ENCODE peak calls at places on chromosomes 5 and 9, in four cellular contexts. H is GM23248, X is neural progenitor cell, G is SK-N-SH. I is an unnamed sample.

GRCh38 chr5:133353741-133354140 is 258.6 kb downstream of the FSTL4 start:
- DNase-seq in H (no peak), X (peak; percentile 83), G (no peak), I (no peak)

GRCh38 chr5:63603001-63603400 is 359.2 kb downstream of the HTR1A start:
- DNase-seq in H (no peak), X (no peak), G (no peak), I (no peak)

GRCh38 chr9:128394404-128395168 is 23.4 kb downstream of the URM1 start:
- DNase-seq in H (no peak), X (peak; percentile 34), G (no peak), I (peak; percentile 80)

GRCh38 chr9:121686930-121687541 is 35.6 kb downstream of the DAB2IP start:
- DNase-seq in H (peak; percentile 78), X (peak; percentile 74), G (peak; percentile 85), I (peak; percentile 99)

GRCh38 chr5:77012601-77013000 is 17.6 kb upstream of the AGGF1 start:
- DNase-seq in H (peak; percentile 8), X (no peak), G (no peak), I (no peak)

GRCh38 chr5:34497031-34497808 is 158.9 kb upstream of the RAI14 start:
- DNase-seq in H (peak; percentile 18), X (no peak), G (no peak), I (peak; percentile 72)

GRCh38 chr9:126832440-126832839 is 27.6 kb downstream of the ZBTB43 start:
- DNase-seq in H (no peak), X (no peak), G (no peak), I (no peak)

GRCh38 chr9:112360047-112360804 is 19.7 kb upstream of the HSDL2 start:
- DNase-seq in H (peak; percentile 78), X (no peak), G (no peak), I (peak; percentile 72)

GRCh38 chr5:55918097-55919035 is 67.2 kb downstream of the IL31RA start:
- DNase-seq in H (no peak), X (no peak), G (no peak), I (no peak)

GRCh38 chr5:31731016-31731415 is 92.1 kb downstream of the PDZD2 start:
- DNase-seq in H (no peak), X (no peak), G (no peak), I (no peak)

GRCh38 chr5:173268750-173269580 is 34.0 kb upstream of the NKX2-5 start:
- DNase-seq in H (no peak), X (no peak), G (no peak), I (no peak)

GRCh38 chr5:180669661-180670060 is 20.3 kb upstream of the FLT4 start:
- DNase-seq in H (no peak), X (no peak), G (no peak), I (peak; percentile 43)
- H3K4me2 ChIP-seq in H (no peak overlapping the region), X (no peak overlapping the region), G (no peak overlapping the region), I (no peak overlapping the region)

DNA sequence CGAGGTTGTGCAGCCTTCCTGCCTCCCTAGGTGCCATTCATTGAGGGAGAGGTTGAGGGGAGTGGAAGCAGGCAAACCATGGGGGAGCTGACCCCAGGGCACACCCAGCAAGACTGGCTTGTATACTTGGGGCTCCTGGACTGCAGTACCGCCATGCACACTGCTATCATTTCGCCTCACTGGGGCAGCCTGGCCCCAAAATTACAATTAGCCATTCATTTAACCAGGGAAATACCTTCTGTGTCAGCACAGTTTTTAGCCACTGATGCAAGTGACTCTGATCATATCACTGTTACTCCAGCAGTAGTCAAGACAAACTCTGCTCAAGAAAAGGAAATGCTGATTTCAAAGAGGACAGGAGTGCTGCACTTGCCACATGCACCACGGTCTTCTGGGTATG is 109.7 kb downstream of the TRIO start:
- DNase-seq in H (no peak), X (no peak), G (no peak), I (no peak)
- H4K20me1 ChIP-seq in H (peaks cover 13% of the 10 kb centered on the region), X (peaks cover 65% of the 10 kb centered on the region), G (peaks cover 87% of the 10 kb centered on the region), I (peaks cover 57% of the 10 kb centered on the region)

GRCh38 chr5:94066437-94067207 is 325.2 kb upstream of the POU5F2 start:
- DNase-seq in H (no peak), X (no peak), G (no peak), I (no peak)

GRCh38 chr5:94064025-94064424 is 322.6 kb upstream of the POU5F2 start:
- DNase-seq in H (no peak), X (no peak), G (no peak), I (no peak)
- H3K9me3 ChIP-seq in H (peaks cover 8% of the 10 kb centered on the region), X (peaks cover 9% of the 10 kb centered on the region), G (peaks cover 21% of the 10 kb centered on the region), I (no peaks in the 10 kb centered on the region)

DNA sequence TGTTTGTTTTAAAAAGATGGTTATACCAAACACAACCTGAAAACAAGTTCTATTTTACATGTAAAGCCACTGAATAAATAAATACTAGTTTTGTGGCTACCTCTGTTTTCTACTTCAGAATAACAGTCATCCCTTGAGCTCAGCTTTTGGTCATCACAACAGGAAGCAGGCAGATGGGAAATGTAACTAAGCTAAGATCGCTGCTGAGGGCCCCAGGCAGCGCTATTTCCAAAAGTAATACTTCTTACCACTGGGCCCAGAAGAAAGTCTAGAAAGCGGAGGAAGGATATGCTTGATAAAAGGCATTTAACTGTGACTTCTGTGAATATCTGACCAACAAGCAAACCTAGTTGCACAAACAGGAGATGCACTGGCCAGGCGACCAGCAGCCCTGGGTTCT is 61.4 kb downstream of the SERINC5 start:
- DNase-seq in H (no peak), X (no peak), G (no peak), I (no peak)
- H3K4me2 ChIP-seq in H (no peak overlapping the region), X (peak overlapping the region; percentile 70), G (no peak overlapping the region), I (no peak overlapping the region)

GRCh38 chr5:177351392-177352329 is at the start of gene LMAN2:
- DNase-seq in H (peak; percentile 98), X (peak; percentile 96), G (peak; percentile 95), I (peak; percentile 99)

GRCh38 chr5:177350776-177351391 is 584 bp downstream of the LMAN2 start:
- DNase-seq in H (peak; percentile 35), X (no peak), G (no peak), I (peak; percentile 52)

GRCh38 chr5:177347699-177348098 is 3.8 kb downstream of the LMAN2 start:
- DNase-seq in H (no peak), X (no peak), G (no peak), I (no peak)

GRCh38 chr5:177349762-177350161 is 1.7 kb downstream of the LMAN2 start:
- DNase-seq in H (no peak), X (no peak), G (no peak), I (peak; percentile 39)

DNA sequence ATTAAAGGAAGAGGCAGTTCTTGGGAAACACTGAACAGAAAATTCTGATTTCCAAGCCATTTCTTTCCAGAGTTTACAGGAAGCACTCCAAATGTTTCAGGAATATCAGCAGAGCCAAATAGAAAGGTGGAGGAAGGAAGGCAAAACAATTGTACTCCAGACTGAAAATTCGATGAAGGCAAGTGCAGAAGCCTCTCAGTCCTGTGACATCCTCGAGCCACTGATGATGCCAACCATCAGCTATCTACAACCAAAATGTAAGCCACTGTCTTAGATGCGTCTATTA is 2.2 kb downstream of the LMAN2 start:
- DNase-seq in H (no peak), X (no peak), G (no peak), I (no peak)
- H4K20me1 ChIP-seq in H (no peaks in the 10 kb centered on the region), X (peaks cover 16% of the 10 kb centered on the region), G (peaks cover 12% of the 10 kb centered on the region), I (peaks cover 10% of the 10 kb centered on the region)

GRCh38 chr5:150589791-150590601 is 50.5 kb upstream of the SYNPO start:
- DNase-seq in H (peak; percentile 57), X (peak; percentile 64), G (peak; percentile 58), I (no peak)
- H3K9me3 ChIP-seq in H (no peaks in the 10 kb centered on the region), X (no peaks in the 10 kb centered on the region), G (no peaks in the 10 kb centered on the region), I (no peaks in the 10 kb centered on the region)

GRCh38 chr9:2824054-2824453 is 19.8 kb downstream of the PUM3 start:
- DNase-seq in H (no peak), X (no peak), G (no peak), I (no peak)
- H3K4me2 ChIP-seq in H (no peak overlapping the region), X (no peak overlapping the region), G (no peak overlapping the region), I (no peak overlapping the region)

DNA sequence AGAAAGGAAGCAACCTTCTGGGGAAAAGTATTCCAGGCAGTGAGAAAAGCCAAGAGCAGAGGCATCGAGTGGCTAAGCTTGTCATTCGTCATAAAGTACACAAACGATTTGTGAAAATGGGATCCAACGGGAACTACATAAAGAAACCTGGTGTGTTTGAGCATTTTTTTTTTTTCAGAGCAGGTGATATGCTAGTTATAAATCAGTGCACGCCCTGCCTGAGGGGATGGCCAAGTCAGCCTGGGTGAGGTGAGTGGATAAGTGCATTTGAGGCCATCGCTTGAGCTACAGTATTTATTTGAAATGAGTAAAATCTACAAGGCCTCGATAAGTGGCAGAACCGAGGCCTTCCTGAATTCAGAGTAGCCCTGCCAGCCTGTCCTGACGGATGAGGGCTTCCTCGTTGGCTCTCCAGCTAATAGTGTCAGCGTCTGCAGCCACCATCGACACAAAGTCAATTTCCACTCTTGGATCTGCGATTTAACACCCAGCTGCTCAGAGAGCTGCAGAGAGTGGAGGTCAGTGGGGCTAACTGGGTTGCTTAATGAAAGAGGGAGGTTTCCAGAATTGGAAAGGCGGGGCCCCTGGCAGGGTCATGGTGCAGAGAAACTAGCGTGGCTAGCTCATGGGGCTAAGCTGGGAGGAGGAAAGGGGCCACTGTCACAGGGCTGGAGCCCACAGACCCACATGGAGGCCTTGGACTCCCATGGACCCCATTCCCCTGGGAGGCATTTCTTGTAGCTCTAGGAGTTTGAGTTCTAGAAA is 27.3 kb downstream of the PPARGC1B start:
- DNase-seq in H (no peak), X (no peak), G (no peak), I (no peak)
- H4K20me1 ChIP-seq in H (no peaks in the 10 kb centered on the region), X (no peaks in the 10 kb centered on the region), G (no peaks in the 10 kb centered on the region), I (no peaks in the 10 kb centered on the region)

GRCh38 chr9:33081128-33081851 is 4.8 kb upstream of the SMU1 start:
- DNase-seq in H (peak; percentile 85), X (peak; percentile 85), G (peak; percentile 86), I (peak; percentile 84)

GRCh38 chr9:33080534-33080933 is 4.1 kb upstream of the SMU1 start:
- DNase-seq in H (peak; percentile 16), X (no peak), G (no peak), I (no peak)

GRCh38 chr9:33076360-33077004 is at the start of gene SMU1:
- DNase-seq in H (peak; percentile 99), X (peak; percentile 98), G (peak; percentile 96), I (peak; percentile 97)

GRCh38 chr9:33082538-33083326 is 6.3 kb upstream of the SMU1 start:
- DNase-seq in H (no peak), X (no peak), G (no peak), I (no peak)

DNA sequence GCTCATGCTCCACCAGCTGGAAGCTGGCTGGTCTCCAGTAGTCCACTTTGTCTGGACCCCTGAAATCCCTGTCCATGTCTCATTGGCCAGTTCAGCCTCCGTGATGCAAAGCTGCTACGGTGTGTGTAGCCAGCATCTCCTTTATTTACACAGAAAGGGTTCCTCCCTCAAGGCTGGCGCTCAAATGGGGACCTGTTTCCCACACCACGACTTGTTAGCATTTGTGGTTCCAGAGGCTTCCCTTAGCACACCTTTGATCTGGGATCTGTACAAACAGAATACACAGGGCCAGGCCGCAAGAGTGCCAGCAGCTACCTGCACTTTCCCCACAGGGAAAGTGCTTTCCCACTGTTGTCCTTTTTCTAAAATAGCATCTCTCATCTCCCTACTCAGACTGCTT is 5.7 kb upstream of the SMU1 start:
- DNase-seq in H (no peak), X (no peak), G (no peak), I (no peak)
- H3K9me3 ChIP-seq in H (no peaks in the 10 kb centered on the region), X (no peaks in the 10 kb centered on the region), G (no peaks in the 10 kb centered on the region), I (no peaks in the 10 kb centered on the region)